ENCODE peak calls at places on chromosome 7, in six cellular contexts. O is thoracic aorta; Q is uterus; U is tibial nerve; N is K562; P is CD8-positive, alpha-beta memory T cell. C is an unnamed sample.

GRCh38 chr7:98360221-98361124 is 40.4 kb downstream of the BAIAP2L1 start:
- DNase-seq in P (no peak), N (peak; percentile 63), O (no peak), Q (no peak), U (no peak), C (no peak)

GRCh38 chr7:33905389-33906032 is at the start of gene BMPER:
- DNase-seq in Q (peak; percentile 43), O (no peak), U (no peak), N (no peak), P (no peak), C (peak; percentile 82)

GRCh38 chr7:74187915-74188675 is 13.9 kb downstream of the EIF4H start:
- DNase-seq in O (no peak), N (no peak), U (no peak), Q (no peak), P (no peak), C (peak; percentile 39)

GRCh38 chr7:121313793-121314676 is 14.8 kb upstream of the WNT16 start:
- DNase-seq in U (no peak), P (no peak), O (no peak), N (no peak), Q (no peak), C (no peak)

GRCh38 chr7:32583791-32584190 is 88.5 kb downstream of the AVL9 start:
- DNase-seq in Q (no peak), P (no peak), O (no peak), U (no peak), N (no peak), C (no peak)

GRCh38 chr7:6175642-6176041 is 96.8 kb downstream of the CYTH3 start:
- DNase-seq in N (no peak), U (no peak), Q (no peak), P (no peak), O (no peak), C (peak; percentile 23)

GRCh38 chr7:117212969-117213877 is 109.6 kb downstream of the WNT2 start:
- DNase-seq in P (peak; percentile 5), O (no peak), N (peak; percentile 85), Q (peak; percentile 37), U (peak; percentile 19), C (peak; percentile 30)

GRCh38 chr7:19119901-19120486 is 2.6 kb upstream of the TWIST1 start:
- DNase-seq in O (no peak), P (no peak), U (no peak), Q (no peak), N (no peak), C (no peak)

GRCh38 chr7:142412551-142413193 is 154.8 kb upstream of the PRSS58 start:
- DNase-seq in O (no peak), P (no peak), N (peak; percentile 83), Q (no peak), U (no peak), C (peak; percentile 41)

GRCh38 chr7:153430931-153431330 is 621.3 kb upstream of the DPP6 start:
- DNase-seq in N (no peak), O (no peak), U (no peak), Q (no peak), P (no peak), C (no peak)

GRCh38 chr7:18414885-18415284 is 80.7 kb upstream of the HDAC9 start:
- DNase-seq in O (no peak), N (no peak), Q (no peak), U (no peak), P (no peak), C (no peak)

GRCh38 chr7:116426428-116427156 is 72.9 kb upstream of the CAV2 start:
- DNase-seq in Q (no peak), N (no peak), U (no peak), O (no peak), P (no peak), C (peak; percentile 47)

GRCh38 chr7:33336820-33337219 is 207.5 kb downstream of the BBS9 start:
- DNase-seq in U (no peak), P (no peak), O (no peak), N (no peak), Q (no peak), C (no peak)

GRCh38 chr7:47460251-47460989 is 121.5 kb downstream of the TNS3 start:
- DNase-seq in U (no peak), N (no peak), P (no peak), O (no peak), Q (no peak), C (no peak)

GRCh38 chr7:86733783-86734182 is 90.1 kb downstream of the GRM3 start:
- DNase-seq in Q (no peak), P (no peak), U (no peak), N (no peak), O (no peak), C (peak; percentile 17)

GRCh38 chr7:76241141-76241540 is 39.4 kb downstream of the SRRM3 start:
- DNase-seq in O (no peak), P (no peak), U (no peak), Q (no peak), N (no peak), C (no peak)

GRCh38 chr7:103083210-103083609 is 8.3 kb downstream of the ARMC10 start:
- DNase-seq in O (no peak), N (no peak), U (no peak), P (no peak), Q (no peak), C (no peak)

GRCh38 chr7:5396542-5396941 is 27.1 kb downstream of the TNRC18 start:
- DNase-seq in P (peak; percentile 63), Q (no peak), N (no peak), O (no peak), U (no peak), C (peak; percentile 65)

GRCh38 chr7:11950281-11950680 is 118.3 kb upstream of the THSD7A start:
- DNase-seq in N (no peak), U (no peak), P (no peak), Q (no peak), O (no peak), C (no peak)

GRCh38 chr7:13894956-13895355 is 94.5 kb downstream of the ETV1 start:
- DNase-seq in Q (no peak), U (no peak), N (no peak), O (no peak), P (no peak), C (no peak)

DNA sequence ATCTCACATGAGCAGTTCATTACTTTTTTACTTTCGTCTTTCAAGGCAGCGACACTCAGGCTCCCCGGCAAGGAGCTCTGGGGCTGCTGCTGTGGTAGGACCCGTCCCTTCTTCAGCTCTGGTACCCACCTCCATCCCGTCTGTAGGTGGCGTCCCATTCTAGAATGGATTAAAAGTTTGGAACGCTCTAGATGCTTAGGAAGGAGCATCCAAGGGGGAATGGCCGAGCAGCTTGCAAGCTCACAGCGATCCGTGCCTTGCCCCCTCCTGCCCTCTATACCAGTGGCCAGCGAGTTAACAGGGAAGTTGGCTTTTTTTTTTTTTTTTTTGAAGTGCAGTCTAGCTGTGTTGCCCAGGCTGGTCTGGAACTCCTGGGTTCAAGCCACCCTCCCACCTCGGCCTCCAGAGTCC is 22.8 kb upstream of the TTYH3 start:
- DNase-seq in Q (no peak), O (no peak), N (peak; percentile 70), P (no peak), U (no peak), C (no peak)
- H3K4me3 ChIP-seq in Q (no peak overlapping the region), O (no peak overlapping the region), N (no peak overlapping the region), P (no peak overlapping the region), U (no peak overlapping the region), C (no peak overlapping the region)

GRCh38 chr7:29567174-29567573 is 3.5 kb downstream of the PRR15 start:
- DNase-seq in Q (no peak), N (no peak), O (no peak), U (no peak), P (no peak), C (no peak)

GRCh38 chr7:29565186-29565540 is 1.5 kb downstream of the PRR15 start:
- DNase-seq in N (no peak), Q (no peak), U (no peak), P (no peak), O (no peak), C (no peak)

GRCh38 chr7:29565982-29566746 is 2.5 kb downstream of the PRR15 start:
- DNase-seq in N (no peak), O (no peak), U (no peak), Q (peak; percentile 23), P (no peak), C (no peak)

GRCh38 chr7:29564455-29565185 is 985 bp downstream of the PRR15 start:
- DNase-seq in O (no peak), P (no peak), N (no peak), Q (peak; percentile 61), U (no peak), C (peak; percentile 54)

DNA sequence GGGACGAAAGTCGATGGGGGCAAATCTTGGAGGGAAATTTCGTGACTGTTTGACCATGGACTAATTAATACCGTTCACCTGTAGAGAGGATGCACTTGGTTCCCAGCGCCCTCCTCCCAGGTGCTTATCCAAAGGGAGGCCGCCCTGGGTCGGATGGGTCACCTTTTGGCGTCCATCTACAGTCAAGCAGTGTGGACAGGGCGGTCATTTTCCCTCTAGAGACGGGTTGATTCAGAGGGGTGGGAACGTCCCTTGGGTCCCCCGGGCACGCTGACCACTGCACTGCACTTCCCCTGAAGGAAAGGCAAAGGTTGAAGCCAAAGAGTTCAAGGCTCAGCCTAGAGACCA is 2.0 kb downstream of the PRR15 start:
- DNase-seq in O (no peak), U (no peak), P (no peak), N (no peak), Q (no peak), C (no peak)
- H3K27me3 ChIP-seq in O (no peaks in the 10 kb centered on the region), U (peaks cover 61% of the 10 kb centered on the region), P (peaks cover 26% of the 10 kb centered on the region), N (peaks cover 31% of the 10 kb centered on the region), Q (no peaks in the 10 kb centered on the region), C (peaks cover 57% of the 10 kb centered on the region)

GRCh38 chr7:45102785-45103712 is 8.4 kb downstream of the TBRG4 start:
- DNase-seq in U (no peak), Q (no peak), O (no peak), P (no peak), N (no peak), C (no peak)

GRCh38 chr7:45099891-45100760 is 11.4 kb upstream of the NACAD start:
- DNase-seq in N (no peak), Q (no peak), O (no peak), U (no peak), P (no peak), C (no peak)

GRCh38 chr7:45101748-45102147 is 9.7 kb downstream of the TBRG4 start:
- DNase-seq in U (no peak), P (no peak), O (no peak), Q (no peak), N (no peak), C (no peak)

GRCh38 chr7:45098983-45099839 is 10.4 kb upstream of the NACAD start:
- DNase-seq in U (no peak), P (no peak), O (no peak), N (no peak), Q (no peak), C (no peak)

GRCh38 chr7:45100761-45101480 is 10.6 kb downstream of the TBRG4 start:
- DNase-seq in Q (no peak), P (no peak), O (no peak), U (no peak), N (no peak), C (no peak)
- H3K36me3 ChIP-seq in Q (no peaks in the 10 kb centered on the region), P (peaks cover 69% of the 10 kb centered on the region), O (peaks cover 64% of the 10 kb centered on the region), U (peaks cover 58% of the 10 kb centered on the region), N (peaks cover 71% of the 10 kb centered on the region), C (peaks cover 70% of the 10 kb centered on the region)

GRCh38 chr7:66779669-66780408 is 39.3 kb downstream of the RABGEF1 start:
- DNase-seq in Q (no peak), N (no peak), P (no peak), U (no peak), O (no peak), C (no peak)

GRCh38 chr7:66776800-66777468 is 36.4 kb downstream of the RABGEF1 start:
- DNase-seq in P (no peak), Q (no peak), O (no peak), N (no peak), U (no peak), C (no peak)

GRCh38 chr7:66778201-66778600 is 37.7 kb downstream of the RABGEF1 start:
- DNase-seq in Q (no peak), O (no peak), U (no peak), P (no peak), N (no peak), C (no peak)

GRCh38 chr7:66781408-66782090 is 41.0 kb downstream of the RABGEF1 start:
- DNase-seq in Q (no peak), P (no peak), U (no peak), N (no peak), O (no peak), C (no peak)
- H3K4me3 ChIP-seq in Q (no peak overlapping the region), P (no peak overlapping the region), U (no peak overlapping the region), N (no peak overlapping the region), O (no peak overlapping the region), C (no peak overlapping the region)